ENCODE peak calls at places on chromosomes 2 and 18, in nine cellular contexts. N is mucosa of descending colon, P is K562, C is PC-9, X is transverse colon, K is OCI-LY7, T is heart left ventricle, Z is right lobe of liver, Q is HCT116. W is an unnamed sample. For H3K4me1, the result is how much of the 10 kb centered on the place peaks cover.

GRCh38 chr2:163591461-163591860 is 144.3 kb downstream of the FIGN start:
- DNase-seq in N (no peak), P (no peak), C (no peak), X (no peak), K (no peak), T (no peak), Z (no peak), Q (no peak), W (no peak)

GRCh38 chr2:236745420-236746210 is 176.0 kb downstream of the ACKR3 start:
- DNase-seq in N (no peak), P (no peak), C (peak), X (no peak), K (no peak), T (no peak), Z (no peak), Q (no peak), W (no peak)

GRCh38 chr2:137190411-137191190 is 425.3 kb downstream of the THSD7B start:
- DNase-seq in N (no peak), P (no peak), C (no peak), X (no peak), K (no peak), T (no peak), Z (no peak), Q (no peak), W (no peak)

GRCh38 chr2:241314181-241314932 is 1.1 kb downstream of the HDLBP start:
- DNase-seq in N (no peak), P (no peak), C (no peak), X (no peak), K (no peak), T (no peak), Z (no peak), Q (peak), W (no peak)

GRCh38 chr18:55096261-55097026 is 137.2 kb upstream of the CCDC68 start:
- DNase-seq in N (no peak), P (no peak), C (no peak), X (peak), K (peak), T (peak), Z (no peak), Q (peak), W (peak)

GRCh38 chr2:182558564-182558963 is 131.7 kb upstream of the PDE1A start:
- DNase-seq in N (no peak), P (no peak), C (no peak), X (no peak), K (no peak), T (no peak), Z (no peak), Q (no peak), W (no peak)

GRCh38 chr2:190858817-190859216 is 21.8 kb upstream of the GLS start:
- DNase-seq in N (no peak), P (no peak), C (peak), X (no peak), K (no peak), T (no peak), Z (no peak), Q (no peak), W (no peak)

GRCh38 chr2:9135804-9136558 is 70.6 kb upstream of the ASAP2 start:
- DNase-seq in N (no peak), P (no peak), C (no peak), X (no peak), K (no peak), T (no peak), Z (no peak), Q (no peak), W (no peak)

GRCh38 chr2:224973112-224974016 is 68.9 kb downstream of the DOCK10 start:
- DNase-seq in N (no peak), P (no peak), C (peak), X (peak), K (no peak), T (no peak), Z (no peak), Q (no peak), W (no peak)

GRCh38 chr18:23106575-23106974 is 28.7 kb upstream of the CABLES1 start:
- DNase-seq in N (peak), P (no peak), C (peak), X (peak), K (no peak), T (no peak), Z (no peak), Q (peak), W (peak)

GRCh38 chr2:127675335-127676261 is at the start of gene LIMS2:
- DNase-seq in N (no peak), P (no peak), C (peak), X (no peak), K (no peak), T (peak), Z (peak), Q (no peak), W (no peak)

GRCh38 chr2:42909966-42910365 is 117.6 kb upstream of the HAAO start:
- DNase-seq in N (no peak), P (no peak), C (no peak), X (no peak), K (no peak), T (no peak), Z (no peak), Q (no peak), W (no peak)

GRCh38 chr2:141329949-141330348 is 800.9 kb downstream of the LRP1B start:
- DNase-seq in N (no peak), P (no peak), C (no peak), X (no peak), K (no peak), T (no peak), Z (no peak), Q (no peak), W (no peak)

GRCh38 chr18:75247601-75248421 is 37.2 kb downstream of the TSHZ1 start:
- DNase-seq in N (no peak), P (no peak), C (no peak), X (no peak), K (no peak), T (no peak), Z (no peak), Q (no peak), W (no peak)

DNA sequence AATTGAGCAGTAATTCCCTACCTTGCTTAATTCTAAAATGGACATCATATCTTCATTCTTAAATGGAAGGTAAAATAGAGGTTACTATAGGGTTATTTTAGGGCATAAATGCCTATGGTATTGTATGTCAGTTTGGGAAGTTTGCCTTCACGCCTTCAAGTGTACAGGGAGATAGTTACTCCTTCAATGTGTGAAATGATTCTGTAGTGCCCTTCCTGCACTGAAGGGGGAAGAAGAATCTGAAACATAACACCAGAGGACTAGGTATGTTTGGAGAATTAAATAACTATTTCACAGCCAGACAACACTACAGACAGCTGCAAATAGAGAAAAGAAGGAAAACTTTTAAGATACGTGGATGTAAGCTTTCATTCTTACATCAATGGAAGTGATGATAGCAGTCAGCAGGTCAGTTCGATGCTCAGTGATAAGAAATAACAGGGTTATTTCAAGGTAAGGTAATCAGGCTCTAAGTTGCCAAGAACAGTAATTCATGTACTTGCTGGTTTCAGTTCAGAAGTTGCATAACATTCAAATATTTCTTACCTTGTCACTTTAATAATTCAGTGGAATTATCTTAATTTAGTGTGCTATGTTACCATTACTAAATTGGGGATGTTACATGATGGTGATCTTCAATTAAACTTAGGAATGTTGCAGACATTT is 4.0 kb downstream of the PKP4 start:
- DNase-seq in N (no peak), P (no peak), C (no peak), X (no peak), K (no peak), T (no peak), Z (no peak), Q (no peak), W (no peak)
- TF ChIP-seq CTCF in N (no peak), P (peak), C (no peak), X (no peak), K (peak), T (peak), Z (peak), Q (no peak), W (no peak)

GRCh38 chr18:58225101-58225500 is 181.1 kb downstream of the NEDD4L start:
- DNase-seq in N (no peak), P (no peak), C (no peak), X (no peak), K (no peak), T (no peak), Z (peak), Q (no peak), W (no peak)
- H3K4me1 ChIP-seq in N (under half), P (under half), C (under half), X (under half), K (under half), T (under half), Z (under half), Q (under half), W (under half)

DNA sequence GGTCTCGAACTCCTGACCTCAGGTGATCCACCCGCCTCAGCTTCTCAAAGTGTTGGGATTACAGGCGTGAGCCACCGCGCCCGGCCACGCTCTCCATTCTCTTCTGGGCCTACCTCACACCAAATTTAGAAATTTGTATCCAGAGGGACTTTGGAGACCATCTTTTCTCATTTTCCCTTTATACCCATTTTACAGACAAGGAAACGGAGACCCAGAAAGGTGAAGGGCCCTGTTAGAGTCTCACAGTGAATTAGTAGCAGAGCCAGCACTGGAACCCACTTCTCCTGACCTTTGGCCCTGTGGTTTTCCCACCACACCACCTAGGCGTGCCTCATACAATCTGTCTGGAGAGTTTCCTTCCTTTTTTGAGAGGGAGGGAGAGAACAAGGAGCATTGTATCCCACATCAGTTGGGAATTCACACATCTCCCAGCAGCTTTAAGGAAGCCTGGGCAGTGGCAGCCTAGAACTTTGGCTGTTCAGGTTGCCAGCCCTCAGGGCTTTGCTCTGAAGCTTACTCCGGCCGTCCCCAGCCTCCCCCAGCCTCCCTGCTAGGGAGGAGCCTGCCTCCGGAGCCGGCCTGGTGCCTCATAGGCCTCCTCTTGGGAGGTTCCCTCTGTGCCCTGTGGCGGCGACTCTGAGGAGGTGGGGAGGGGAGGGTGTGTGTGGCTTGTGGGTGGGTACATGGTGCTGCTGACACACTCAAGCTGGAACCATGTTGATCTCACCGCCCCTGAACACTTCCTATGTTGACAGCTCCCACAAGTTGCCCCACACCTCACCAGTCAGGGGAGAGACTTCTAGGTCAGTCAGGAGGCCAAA is 13.8 kb downstream of the FOSL2 start:
- DNase-seq in N (peak), P (no peak), C (peak), X (peak), K (no peak), T (peak), Z (peak), Q (no peak), W (peak)
- TF ChIP-seq CTCF in N (no peak), P (no peak), C (no peak), X (no peak), K (no peak), T (no peak), Z (no peak), Q (no peak), W (no peak)

DNA sequence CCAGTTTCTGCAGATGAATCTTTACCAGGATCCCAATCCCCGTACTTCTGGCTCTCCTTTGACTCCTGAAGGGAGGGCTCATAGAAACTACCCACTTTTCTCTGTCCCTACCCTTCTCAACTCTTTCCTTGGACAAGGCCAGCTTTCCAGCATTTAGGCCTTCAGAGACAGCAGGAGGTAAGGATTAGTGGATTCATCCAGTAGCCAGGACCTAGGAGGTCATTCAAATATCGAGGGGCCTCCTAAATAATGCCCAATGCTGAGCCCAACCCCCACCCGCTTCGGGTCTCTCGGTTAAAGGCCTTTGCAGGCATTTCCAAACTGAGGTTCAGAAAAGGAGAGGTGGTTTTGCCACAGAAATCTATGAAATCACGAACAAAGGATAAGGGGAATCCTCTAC is 4.7 kb upstream of the ZNF532 start:
- DNase-seq in N (no peak), P (no peak), C (no peak), X (no peak), K (no peak), T (no peak), Z (no peak), Q (no peak), W (no peak)
- H3K4me1 ChIP-seq in N (under half), P (under half), C (under half), X (under half), K (under half), T (half or more), Z (under half), Q (under half), W (under half)

DNA sequence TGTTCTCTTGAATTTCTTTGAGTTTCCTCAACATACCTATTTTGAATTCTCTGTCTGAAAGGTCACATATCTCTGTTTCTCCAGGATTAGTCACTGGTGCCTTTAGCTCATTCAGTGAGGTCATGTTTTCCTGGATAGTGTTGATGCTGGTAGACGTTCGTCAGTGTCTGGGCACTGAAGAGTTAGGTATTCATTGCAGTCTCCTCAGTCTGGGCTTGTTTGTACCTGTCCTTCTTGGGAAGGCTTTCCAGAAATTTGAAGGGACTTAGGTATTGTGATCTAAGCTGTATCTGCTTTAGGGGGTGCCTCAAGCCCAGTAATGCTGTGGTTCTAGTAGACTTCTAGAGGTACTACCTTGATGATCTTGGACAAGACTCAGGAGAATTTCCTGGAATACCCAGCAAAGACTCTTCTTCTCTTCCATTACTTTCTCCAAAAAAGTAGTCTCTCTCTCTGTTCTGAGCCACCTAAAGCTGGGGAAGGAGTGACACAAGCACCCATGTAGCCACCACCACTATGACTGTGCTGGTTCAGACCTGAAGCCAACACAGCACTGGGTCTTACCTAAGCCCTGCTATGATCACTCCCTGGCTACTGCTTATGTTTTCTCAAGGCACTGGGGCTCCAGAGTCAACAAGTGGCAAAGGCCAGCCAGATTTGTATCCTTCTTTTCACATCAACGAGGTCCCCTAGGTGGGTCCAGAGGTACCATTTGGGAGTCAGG is 852.0 kb downstream of the BCL11A start:
- DNase-seq in N (no peak), P (no peak), C (no peak), X (no peak), K (no peak), T (no peak), Z (no peak), Q (no peak), W (no peak)
- TF ChIP-seq CTCF in N (no peak), P (no peak), C (no peak), X (no peak), K (no peak), T (no peak), Z (no peak), Q (no peak), W (no peak)

GRCh38 chr2:200765139-200765951 is 46.4 kb upstream of the BZW1 start:
- DNase-seq in N (no peak), P (no peak), C (peak), X (no peak), K (no peak), T (no peak), Z (no peak), Q (peak), W (peak)
- H3K4me1 ChIP-seq in N (under half), P (under half), C (half or more), X (under half), K (under half), T (under half), Z (under half), Q (under half), W (under half)